ENCODE peak calls at places on chromosomes 4 and X, in nine cellular contexts. One of them, this sample, is unnamed.

GRCh38 chrX:97597954-97598353 is 714.2 kb downstream of the RPA4 start:
- DNase-seq in transverse colon: no peak
- DNase-seq in H1: no peak
- DNase-seq in uterus: no peak
- DNase-seq in breast epithelium: no peak
- DNase-seq in cardiac fibroblast: no peak
- DNase-seq in neural progenitor cell: peak; percentile 13
- DNase-seq in IMR-90: no peak
- DNase-seq in effector memory CD4-positive, alpha-beta T cell: no peak
- DNase-seq in this sample: no peak

GRCh38 chr4:100605144-100605543 is 87.3 kb upstream of the EMCN start:
- DNase-seq in transverse colon: no peak
- DNase-seq in H1: no peak
- DNase-seq in uterus: no peak
- DNase-seq in breast epithelium: no peak
- DNase-seq in cardiac fibroblast: no peak
- DNase-seq in neural progenitor cell: no peak
- DNase-seq in IMR-90: no peak
- DNase-seq in effector memory CD4-positive, alpha-beta T cell: no peak
- DNase-seq in this sample: no peak

GRCh38 chr4:85491527-85491926 is 16.6 kb downstream of the ARHGAP24 start:
- DNase-seq in transverse colon: no peak
- DNase-seq in H1: no peak
- DNase-seq in uterus: no peak
- DNase-seq in breast epithelium: no peak
- DNase-seq in cardiac fibroblast: no peak
- DNase-seq in neural progenitor cell: no peak
- DNase-seq in IMR-90: no peak
- DNase-seq in effector memory CD4-positive, alpha-beta T cell: no peak
- DNase-seq in this sample: no peak

GRCh38 chr4:513327-513726 is 14.3 kb downstream of the PIGG start:
- DNase-seq in transverse colon: no peak
- DNase-seq in H1: no peak
- DNase-seq in uterus: no peak
- DNase-seq in breast epithelium: no peak
- DNase-seq in cardiac fibroblast: no peak
- DNase-seq in neural progenitor cell: no peak
- DNase-seq in IMR-90: no peak
- DNase-seq in effector memory CD4-positive, alpha-beta T cell: no peak
- DNase-seq in this sample: no peak

GRCh38 chr4:88378691-88379559 is at the start of gene HERC6:
- DNase-seq in transverse colon: peak; percentile 83
- DNase-seq in H1: peak; percentile 86
- DNase-seq in uterus: peak; percentile 85
- DNase-seq in breast epithelium: peak; percentile 65
- DNase-seq in cardiac fibroblast: peak; percentile 83
- DNase-seq in neural progenitor cell: peak; percentile 72
- DNase-seq in IMR-90: peak; percentile 78
- DNase-seq in effector memory CD4-positive, alpha-beta T cell: peak; percentile 59
- DNase-seq in this sample: peak; percentile 82

GRCh38 chr4:139144911-139145551 is 32.0 kb downstream of the ELF2 start:
- DNase-seq in transverse colon: peak; percentile 29
- DNase-seq in H1: no peak
- DNase-seq in uterus: no peak
- DNase-seq in breast epithelium: no peak
- DNase-seq in cardiac fibroblast: no peak
- DNase-seq in neural progenitor cell: no peak
- DNase-seq in IMR-90: no peak
- DNase-seq in effector memory CD4-positive, alpha-beta T cell: no peak
- DNase-seq in this sample: no peak

GRCh38 chr4:8741513-8742226 is 130.0 kb downstream of the HMX1 start:
- DNase-seq in transverse colon: no peak
- DNase-seq in H1: peak; percentile 26
- DNase-seq in uterus: peak; percentile 1
- DNase-seq in breast epithelium: no peak
- DNase-seq in cardiac fibroblast: no peak
- DNase-seq in neural progenitor cell: no peak
- DNase-seq in IMR-90: no peak
- DNase-seq in effector memory CD4-positive, alpha-beta T cell: no peak
- DNase-seq in this sample: peak; percentile 1

GRCh38 chrX:86148024-86148511 is at the start of gene DACH2:
- DNase-seq in transverse colon: peak; percentile 66
- DNase-seq in H1: peak; percentile 71
- DNase-seq in uterus: peak; percentile 80
- DNase-seq in breast epithelium: peak; percentile 44
- DNase-seq in cardiac fibroblast: peak; percentile 65
- DNase-seq in neural progenitor cell: peak; percentile 89
- DNase-seq in IMR-90: peak; percentile 74
- DNase-seq in effector memory CD4-positive, alpha-beta T cell: peak; percentile 15
- DNase-seq in this sample: peak; percentile 83

GRCh38 chr4:157075811-157076577 is at the start of gene GLRB:
- DNase-seq in transverse colon: no peak
- DNase-seq in H1: peak; percentile 69
- DNase-seq in uterus: peak; percentile 16
- DNase-seq in breast epithelium: no peak
- DNase-seq in cardiac fibroblast: no peak
- DNase-seq in neural progenitor cell: peak; percentile 67
- DNase-seq in IMR-90: peak; percentile 11
- DNase-seq in effector memory CD4-positive, alpha-beta T cell: no peak
- DNase-seq in this sample: peak; percentile 34

GRCh38 chr4:79886557-79886956 is 186.5 kb downstream of the ANTXR2 start:
- DNase-seq in transverse colon: no peak
- DNase-seq in H1: no peak
- DNase-seq in uterus: no peak
- DNase-seq in breast epithelium: no peak
- DNase-seq in cardiac fibroblast: peak; percentile 5
- DNase-seq in neural progenitor cell: no peak
- DNase-seq in IMR-90: no peak
- DNase-seq in effector memory CD4-positive, alpha-beta T cell: no peak
- DNase-seq in this sample: no peak

GRCh38 chr4:127249767-127250108 is 383.0 kb upstream of the INTU start:
- DNase-seq in transverse colon: no peak
- DNase-seq in H1: no peak
- DNase-seq in uterus: no peak
- DNase-seq in breast epithelium: no peak
- DNase-seq in cardiac fibroblast: no peak
- DNase-seq in neural progenitor cell: no peak
- DNase-seq in IMR-90: no peak
- DNase-seq in effector memory CD4-positive, alpha-beta T cell: no peak
- DNase-seq in this sample: no peak

GRCh38 chr4:38392223-38392855 is 271.7 kb upstream of the KLF3 start:
- DNase-seq in transverse colon: no peak
- DNase-seq in H1: no peak
- DNase-seq in uterus: no peak
- DNase-seq in breast epithelium: no peak
- DNase-seq in cardiac fibroblast: no peak
- DNase-seq in neural progenitor cell: no peak
- DNase-seq in IMR-90: no peak
- DNase-seq in effector memory CD4-positive, alpha-beta T cell: no peak
- DNase-seq in this sample: no peak

GRCh38 chr4:104146048-104146447 is 348.6 kb downstream of the CXXC4 start:
- DNase-seq in transverse colon: no peak
- DNase-seq in H1: no peak
- DNase-seq in uterus: no peak
- DNase-seq in breast epithelium: no peak
- DNase-seq in cardiac fibroblast: no peak
- DNase-seq in neural progenitor cell: no peak
- DNase-seq in IMR-90: no peak
- DNase-seq in effector memory CD4-positive, alpha-beta T cell: no peak
- DNase-seq in this sample: no peak

DNA sequence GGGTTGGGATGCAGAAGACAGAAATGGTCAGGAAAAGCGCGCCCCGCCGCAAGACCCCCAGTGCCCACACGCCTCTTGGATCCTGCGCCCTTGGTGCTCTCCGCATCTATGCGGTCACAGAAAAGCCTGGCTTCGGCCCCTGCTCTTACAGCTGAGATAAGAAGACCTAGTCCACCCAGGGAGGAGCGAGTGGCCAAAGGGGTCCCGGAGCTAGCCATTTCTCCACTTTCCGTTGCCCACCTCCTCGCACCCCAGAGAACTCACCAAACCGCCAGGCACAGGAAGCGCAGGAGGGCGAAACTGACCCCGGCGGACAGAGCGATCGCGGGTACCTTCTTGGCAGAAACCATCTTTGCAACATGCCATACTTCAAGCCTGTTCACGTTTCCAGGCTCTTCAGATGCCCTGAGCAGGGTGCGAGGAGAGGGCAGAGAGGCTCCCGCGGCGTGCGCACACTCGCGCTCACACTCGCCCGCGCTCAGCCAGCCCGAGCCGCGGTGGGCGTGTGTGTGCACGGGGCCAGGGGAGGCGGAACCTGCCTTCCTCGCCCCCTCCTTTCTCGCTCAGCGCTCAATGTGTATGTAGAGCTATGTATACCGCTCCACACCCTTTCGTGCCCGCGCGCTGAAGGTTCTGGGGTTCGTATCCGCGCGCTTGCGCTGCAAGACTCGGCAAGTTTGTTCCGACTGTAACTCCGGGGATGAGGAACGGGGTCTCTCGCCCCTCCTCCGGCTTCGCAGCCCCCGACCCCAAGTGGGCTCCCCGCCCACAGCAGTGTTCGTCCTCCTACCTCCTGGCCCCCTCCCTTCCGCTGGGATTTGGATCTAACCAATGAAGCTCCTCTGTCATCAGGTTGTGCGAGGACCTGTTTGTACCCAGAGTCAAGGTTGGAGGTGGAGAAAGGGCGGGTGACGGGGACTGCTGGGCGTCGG is at the start of gene GABRA4:
- DNase-seq in transverse colon: no peak
- DNase-seq in H1: peak; percentile 68
- DNase-seq in uterus: no peak
- DNase-seq in breast epithelium: no peak
- DNase-seq in cardiac fibroblast: peak; percentile 8
- DNase-seq in neural progenitor cell: peak; percentile 55
- DNase-seq in IMR-90: no peak
- DNase-seq in effector memory CD4-positive, alpha-beta T cell: no peak
- DNase-seq in this sample: no peak
- H3K4me3 ChIP-seq in transverse colon: peak within 1 kb of the TSS; percentile 23
- H3K4me3 ChIP-seq in H1: peak within 1 kb of the TSS; percentile 86
- H3K4me3 ChIP-seq in uterus: no peak within 1 kb of the TSS
- H3K4me3 ChIP-seq in breast epithelium: peak within 1 kb of the TSS; percentile 55
- H3K4me3 ChIP-seq in cardiac fibroblast: peak within 1 kb of the TSS; percentile 10
- H3K4me3 ChIP-seq in neural progenitor cell: peak within 1 kb of the TSS; percentile 70
- H3K4me3 ChIP-seq in IMR-90: peak within 1 kb of the TSS; percentile 45
- H3K4me3 ChIP-seq in effector memory CD4-positive, alpha-beta T cell: no peak within 1 kb of the TSS
- H3K4me3 ChIP-seq in this sample: no peak within 1 kb of the TSS

DNA sequence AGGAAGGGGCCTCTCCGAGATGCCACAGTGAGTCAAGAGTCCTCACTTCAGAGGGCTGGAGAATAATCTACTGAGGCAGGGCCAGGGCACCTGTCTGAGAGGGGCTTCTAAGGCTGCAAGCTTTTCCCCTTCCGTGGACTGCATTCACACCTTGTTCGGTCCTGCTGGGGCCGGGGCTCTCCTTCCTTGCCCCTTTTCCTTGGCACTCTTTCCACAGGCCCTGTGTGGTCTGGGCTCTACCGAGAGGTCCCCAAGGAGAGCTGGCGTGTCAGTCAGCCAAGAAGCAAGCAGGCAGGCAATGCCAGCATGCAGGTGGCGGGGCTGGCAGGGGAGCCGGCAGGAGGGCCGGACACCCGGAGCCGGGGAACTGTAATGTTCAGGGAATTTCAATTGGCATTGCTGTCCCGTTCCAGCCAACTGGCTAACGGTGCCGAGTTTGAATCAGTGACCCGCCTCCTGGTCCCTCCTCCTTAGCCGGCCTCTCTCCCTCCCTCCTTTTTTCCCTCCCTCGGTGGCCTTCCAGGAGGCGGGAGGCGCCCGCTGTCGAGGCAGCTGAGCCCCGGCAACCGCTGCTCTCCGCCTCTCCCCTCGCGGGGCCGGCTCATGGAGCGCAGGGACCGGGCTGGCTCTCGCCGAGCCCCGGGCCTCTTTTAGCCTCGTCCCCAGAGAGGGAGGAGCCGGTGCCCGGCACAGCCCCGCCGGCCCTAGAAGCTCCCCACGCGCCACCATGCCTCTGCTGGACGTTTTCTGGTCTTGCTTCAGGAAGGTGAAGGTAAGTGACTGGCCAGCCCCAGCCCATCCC is at the start of gene STARD8:
- DNase-seq in transverse colon: no peak
- DNase-seq in H1: peak; percentile 61
- DNase-seq in uterus: peak; percentile 34
- DNase-seq in breast epithelium: no peak
- DNase-seq in cardiac fibroblast: peak; percentile 29
- DNase-seq in neural progenitor cell: peak; percentile 66
- DNase-seq in IMR-90: peak; percentile 45
- DNase-seq in effector memory CD4-positive, alpha-beta T cell: no peak
- DNase-seq in this sample: peak; percentile 16
- H3K4me3 ChIP-seq in transverse colon: no peak within 1 kb of the TSS
- H3K4me3 ChIP-seq in H1: peak within 1 kb of the TSS; percentile 57
- H3K4me3 ChIP-seq in uterus: peak within 1 kb of the TSS; percentile 16
- H3K4me3 ChIP-seq in breast epithelium: peak within 1 kb of the TSS; percentile 60
- H3K4me3 ChIP-seq in cardiac fibroblast: peak within 1 kb of the TSS; percentile 35
- H3K4me3 ChIP-seq in neural progenitor cell: peak within 1 kb of the TSS; percentile 30
- H3K4me3 ChIP-seq in IMR-90: peak within 1 kb of the TSS; percentile 43
- H3K4me3 ChIP-seq in effector memory CD4-positive, alpha-beta T cell: no peak within 1 kb of the TSS
- H3K4me3 ChIP-seq in this sample: no peak within 1 kb of the TSS

GRCh38 chrX:45762699-45763647 is 562.3 kb upstream of the DIPK2B start:
- DNase-seq in transverse colon: no peak
- DNase-seq in H1: no peak
- DNase-seq in uterus: no peak
- DNase-seq in breast epithelium: no peak
- DNase-seq in cardiac fibroblast: peak; percentile 45
- DNase-seq in neural progenitor cell: no peak
- DNase-seq in IMR-90: no peak
- DNase-seq in effector memory CD4-positive, alpha-beta T cell: no peak
- DNase-seq in this sample: no peak
- H3K4me3 ChIP-seq in transverse colon: no peak overlapping the region
- H3K4me3 ChIP-seq in H1: no peak overlapping the region
- H3K4me3 ChIP-seq in uterus: no peak overlapping the region
- H3K4me3 ChIP-seq in breast epithelium: no peak overlapping the region
- H3K4me3 ChIP-seq in cardiac fibroblast: no peak overlapping the region
- H3K4me3 ChIP-seq in neural progenitor cell: no peak overlapping the region
- H3K4me3 ChIP-seq in IMR-90: no peak overlapping the region
- H3K4me3 ChIP-seq in effector memory CD4-positive, alpha-beta T cell: peak overlapping the region; percentile 17
- H3K4me3 ChIP-seq in this sample: no peak overlapping the region

GRCh38 chrX:154092371-154092770 is 5.1 kb downstream of the MECP2 start:
- DNase-seq in transverse colon: no peak
- DNase-seq in H1: no peak
- DNase-seq in uterus: no peak
- DNase-seq in breast epithelium: no peak
- DNase-seq in cardiac fibroblast: no peak
- DNase-seq in neural progenitor cell: no peak
- DNase-seq in IMR-90: no peak
- DNase-seq in effector memory CD4-positive, alpha-beta T cell: no peak
- DNase-seq in this sample: no peak
- H3K4me3 ChIP-seq in transverse colon: no peak overlapping the region
- H3K4me3 ChIP-seq in H1: no peak overlapping the region
- H3K4me3 ChIP-seq in uterus: no peak overlapping the region
- H3K4me3 ChIP-seq in breast epithelium: no peak overlapping the region
- H3K4me3 ChIP-seq in cardiac fibroblast: no peak overlapping the region
- H3K4me3 ChIP-seq in neural progenitor cell: no peak overlapping the region
- H3K4me3 ChIP-seq in IMR-90: no peak overlapping the region
- H3K4me3 ChIP-seq in effector memory CD4-positive, alpha-beta T cell: no peak overlapping the region
- H3K4me3 ChIP-seq in this sample: no peak overlapping the region

GRCh38 chrX:10159069-10159468 is 2.3 kb downstream of the CLCN4 start:
- DNase-seq in transverse colon: no peak
- DNase-seq in H1: no peak
- DNase-seq in uterus: no peak
- DNase-seq in breast epithelium: no peak
- DNase-seq in cardiac fibroblast: no peak
- DNase-seq in neural progenitor cell: no peak
- DNase-seq in IMR-90: no peak
- DNase-seq in effector memory CD4-positive, alpha-beta T cell: no peak
- DNase-seq in this sample: peak; percentile 26
- H3K4me3 ChIP-seq in transverse colon: no peak overlapping the region
- H3K4me3 ChIP-seq in H1: peak overlapping the region; percentile 55
- H3K4me3 ChIP-seq in uterus: no peak overlapping the region
- H3K4me3 ChIP-seq in breast epithelium: no peak overlapping the region
- H3K4me3 ChIP-seq in cardiac fibroblast: no peak overlapping the region
- H3K4me3 ChIP-seq in neural progenitor cell: peak overlapping the region; percentile 42
- H3K4me3 ChIP-seq in IMR-90: no peak overlapping the region
- H3K4me3 ChIP-seq in effector memory CD4-positive, alpha-beta T cell: no peak overlapping the region
- H3K4me3 ChIP-seq in this sample: no peak overlapping the region